ENCODE peak calls at places on chromosomes 6 and 20, in seven cellular contexts. S, T, D, M, Q, K and Z are unnamed samples.

GRCh38 chr6:12958052-12958706 is 241.6 kb downstream of the PHACTR1 start:
- DNase-seq in S (no peak), T (no peak), D (no peak), M (peak), Q (no peak), K (no peak), Z (no peak)

GRCh38 chr6:24330137-24330732 is 27.6 kb downstream of the DCDC2 start:
- DNase-seq in S (no peak), T (no peak), D (no peak), M (no peak), Q (no peak), K (no peak), Z (no peak)

GRCh38 chr6:127954082-127954481 is 53.2 kb upstream of the THEMIS start:
- DNase-seq in S (no peak), T (no peak), D (no peak), M (no peak), Q (peak), K (no peak), Z (no peak)

GRCh38 chr20:50335105-50335504 is 144.5 kb downstream of the CEBPB start:
- DNase-seq in S (no peak), T (peak), D (no peak), M (peak), Q (peak), K (peak), Z (peak)

GRCh38 chr20:18653736-18654447 is 66.0 kb downstream of the DTD1 start:
- DNase-seq in S (no peak), T (peak), D (no peak), M (no peak), Q (no peak), K (no peak), Z (no peak)

GRCh38 chr6:12929678-12930077 is 213.1 kb downstream of the PHACTR1 start:
- DNase-seq in S (no peak), T (no peak), D (no peak), M (no peak), Q (no peak), K (no peak), Z (no peak)

GRCh38 chr6:7058250-7058923 is 49.4 kb upstream of the RREB1 start:
- DNase-seq in S (peak), T (no peak), D (no peak), M (peak), Q (peak), K (peak), Z (peak)

GRCh38 chr6:20197251-20197650 is 15.0 kb downstream of the MBOAT1 start:
- DNase-seq in S (no peak), T (no peak), D (no peak), M (no peak), Q (no peak), K (no peak), Z (no peak)

GRCh38 chr6:78810146-78810545 is 57.2 kb upstream of the IRAK1BP1 start:
- DNase-seq in S (peak), T (no peak), D (no peak), M (peak), Q (peak), K (no peak), Z (no peak)

GRCh38 chr6:69673298-69673697 is 123.5 kb downstream of the LMBRD1 start:
- DNase-seq in S (no peak), T (no peak), D (no peak), M (no peak), Q (no peak), K (no peak), Z (no peak)

GRCh38 chr6:39335780-39336541 is 13.5 kb upstream of the KCNK16 start:
- DNase-seq in S (peak), T (no peak), D (no peak), M (peak), Q (no peak), K (no peak), Z (no peak)

GRCh38 chr6:32666420-32667300 is at the start of gene HLA-DQB1:
- DNase-seq in S (no peak), T (no peak), D (no peak), M (peak), Q (no peak), K (no peak), Z (peak)

GRCh38 chr20:13877789-13878188 is 93.0 kb downstream of the NDUFAF5 start:
- DNase-seq in S (no peak), T (peak), D (no peak), M (no peak), Q (no peak), K (no peak), Z (no peak)

GRCh38 chr6:114638346-114638745 is 295.5 kb upstream of the HS3ST5 start:
- DNase-seq in S (no peak), T (no peak), D (no peak), M (no peak), Q (no peak), K (no peak), Z (no peak)

GRCh38 chr6:75934643-75935472 is 137.6 kb downstream of the IMPG1 start:
- DNase-seq in S (peak), T (peak), D (no peak), M (peak), Q (peak), K (peak), Z (peak)

GRCh38 chr6:25882066-25882496 is 8.0 kb upstream of the SLC17A3 start:
- DNase-seq in S (peak), T (no peak), D (no peak), M (no peak), Q (no peak), K (no peak), Z (peak)

GRCh38 chr6:33782561-33782960 is 6.4 kb downstream of the LEMD2 start:
- DNase-seq in S (no peak), T (no peak), D (no peak), M (no peak), Q (no peak), K (no peak), Z (no peak)
- TF ChIP-seq POLR2A in S (no peak), T (no peak), D (no peak), M (no peak), Q (no peak), K (no peak), Z (no peak)

DNA sequence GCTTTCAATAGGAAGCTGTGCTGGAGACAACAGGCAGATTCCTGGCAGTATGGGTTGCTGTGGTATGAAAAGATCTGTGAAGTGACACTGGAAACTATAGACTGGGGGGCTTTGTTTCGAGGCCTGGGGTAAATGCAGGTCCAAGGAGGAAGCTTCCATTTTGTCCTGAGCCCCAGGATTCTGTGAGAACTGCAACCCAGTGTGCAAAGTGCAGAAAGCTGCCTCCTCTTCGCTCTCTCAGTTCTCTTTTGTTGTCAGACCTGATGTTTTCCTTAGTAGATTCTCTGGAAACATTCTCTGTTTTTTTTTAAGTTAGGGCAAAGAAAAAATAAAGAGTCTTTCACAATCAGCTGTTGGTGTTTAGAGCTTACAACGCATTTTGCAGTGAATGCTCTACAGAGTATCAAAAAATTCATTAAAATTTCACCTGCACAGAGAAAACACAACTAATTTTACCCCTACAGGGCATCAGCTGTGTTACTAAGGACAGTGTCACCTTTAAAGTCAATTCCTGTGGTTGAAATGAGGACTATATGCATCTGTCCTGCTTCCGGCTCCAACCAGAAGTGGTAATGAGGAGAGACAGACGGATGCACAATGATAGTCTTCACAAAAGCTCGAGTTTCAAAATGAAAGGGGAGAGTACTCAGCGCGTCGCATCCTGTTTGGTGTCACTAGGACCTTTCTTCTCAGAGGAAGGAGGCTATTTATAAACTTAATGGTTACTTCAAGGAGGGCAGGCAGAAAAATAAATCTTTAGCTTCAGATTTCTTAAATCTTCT is 86.7 kb downstream of the LYRM4 start:
- DNase-seq in S (peak), T (no peak), D (no peak), M (no peak), Q (peak), K (no peak), Z (no peak)
- TF ChIP-seq POLR2A in S (no peak), T (no peak), D (no peak), M (no peak), Q (no peak), K (no peak), Z (no peak)

GRCh38 chr6:28542440-28543293 is 17.0 kb downstream of the GPX5 start:
- DNase-seq in S (peak), T (no peak), D (no peak), M (peak), Q (peak), K (peak), Z (peak)
- TF ChIP-seq POLR2A in S (no peak), T (no peak), D (no peak), M (no peak), Q (no peak), K (no peak), Z (no peak)

GRCh38 chr6:15662246-15663056 is at the start of gene DTNBP1:
- DNase-seq in S (peak), T (peak), D (peak), M (peak), Q (peak), K (peak), Z (peak)
- TF ChIP-seq POLR2A in S (peak), T (peak), D (no peak), M (peak), Q (no peak), K (peak), Z (no peak)

DNA sequence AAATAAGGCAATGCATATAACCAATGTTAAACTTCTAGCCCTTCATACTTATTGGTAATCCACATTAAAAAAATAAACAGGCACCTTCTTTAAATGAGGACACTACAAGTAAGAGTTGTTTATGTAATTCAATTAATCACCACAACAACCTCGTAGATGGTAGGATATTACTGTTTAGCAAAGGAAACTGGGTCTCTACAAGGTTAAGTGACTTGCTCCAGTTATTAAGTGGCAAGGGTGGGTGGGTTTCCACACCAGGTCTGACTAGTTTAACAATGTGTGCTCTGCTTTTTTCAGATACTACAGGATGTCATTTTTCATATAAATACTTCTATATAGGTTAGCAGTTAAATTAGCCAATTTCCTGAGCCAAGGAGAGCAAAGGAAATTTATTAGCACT is 129.1 kb downstream of the MAN1A1 start:
- DNase-seq in S (no peak), T (no peak), D (no peak), M (no peak), Q (no peak), K (no peak), Z (no peak)
- TF ChIP-seq POLR2A in S (no peak), T (no peak), D (no peak), M (no peak), Q (no peak), K (no peak), Z (no peak)

GRCh38 chr6:10522929-10523573 is 1.9 kb downstream of the GCNT2 start:
- DNase-seq in S (no peak), T (no peak), D (no peak), M (no peak), Q (no peak), K (no peak), Z (peak)

GRCh38 chr6:10516953-10517352 is 4.2 kb upstream of the GCNT2 start:
- DNase-seq in S (no peak), T (no peak), D (no peak), M (no peak), Q (no peak), K (no peak), Z (no peak)

GRCh38 chr6:10520468-10520867 is 683 bp upstream of the GCNT2 start:
- DNase-seq in S (no peak), T (no peak), D (no peak), M (no peak), Q (peak), K (no peak), Z (no peak)

GRCh38 chr6:10518461-10519216 is 2.5 kb upstream of the GCNT2 start:
- DNase-seq in S (peak), T (no peak), D (no peak), M (no peak), Q (peak), K (peak), Z (peak)

DNA sequence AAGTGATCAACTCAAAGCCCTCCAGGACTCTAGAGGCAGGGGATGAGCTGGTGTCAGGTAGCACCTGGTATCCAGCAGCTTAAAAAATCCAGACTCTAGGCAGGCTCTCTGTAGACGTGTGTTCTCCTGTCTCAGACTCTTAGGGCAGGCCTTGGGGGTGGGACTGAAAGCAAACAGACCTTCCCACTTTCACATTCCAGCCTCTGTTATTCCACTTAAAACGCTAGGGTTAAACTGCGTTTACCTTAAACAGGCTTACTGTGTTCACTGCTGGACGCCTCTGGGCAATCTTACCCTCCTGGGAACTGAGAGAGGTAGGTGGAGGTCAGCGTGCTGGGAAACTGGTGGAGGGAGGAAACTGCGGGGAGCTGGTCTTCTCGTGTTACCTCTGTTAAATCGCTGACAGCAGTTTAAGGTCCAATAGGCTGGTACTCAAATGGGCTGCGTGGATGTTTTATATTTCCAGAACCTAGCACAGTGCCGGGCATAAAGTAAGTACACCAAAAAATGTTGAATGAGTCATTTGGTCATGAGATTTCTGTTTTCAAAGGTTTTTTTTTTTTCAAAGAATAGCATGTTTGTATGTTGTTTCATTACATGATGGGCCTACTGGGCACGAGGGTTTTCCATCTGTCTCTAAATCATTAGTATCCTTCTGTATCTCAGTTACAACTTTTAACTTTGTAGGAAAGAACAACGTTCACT is at the start of gene GCNT2:
- DNase-seq in S (peak), T (no peak), D (no peak), M (no peak), Q (peak), K (no peak), Z (peak)
- TF ChIP-seq POLR2A in S (no peak), T (no peak), D (no peak), M (no peak), Q (no peak), K (no peak), Z (peak)